ENCODE peak calls at places on chromosome 11, in six cellular contexts. F is sigmoid colon, T is PC-9, P is BJ, J is HFF-Myc, K is upper lobe of left lung. D is an unnamed sample.

GRCh38 chr11:74937696-74938475 is 11.0 kb downstream of the XRRA1 start:
- DNase-seq in F (no peak), T (no peak), P (no peak), J (no peak), K (no peak), D (no peak)

GRCh38 chr11:118241191-118242098 is 10.7 kb downstream of the MPZL3 start:
- DNase-seq in F (no peak), T (peak; percentile 60), P (no peak), J (no peak), K (peak; percentile 66), D (no peak)

GRCh38 chr11:14446701-14447169 is 52.9 kb downstream of the COPB1 start:
- DNase-seq in F (no peak), T (no peak), P (peak; percentile 76), J (no peak), K (no peak), D (no peak)

GRCh38 chr11:69220581-69221051 is 64.9 kb downstream of the SMIM38 start:
- DNase-seq in F (peak; percentile 54), T (no peak), P (no peak), J (no peak), K (no peak), D (peak; percentile 61)

GRCh38 chr11:90321018-90321417 is 98.2 kb upstream of the CHORDC1 start:
- DNase-seq in F (no peak), T (no peak), P (no peak), J (no peak), K (no peak), D (no peak)

GRCh38 chr11:17413414-17414316 is 25.2 kb upstream of the KCNJ11 start:
- DNase-seq in F (no peak), T (no peak), P (no peak), J (no peak), K (peak; percentile 74), D (no peak)

GRCh38 chr11:97772696-97773095 is 1248.1 kb upstream of the CNTN5 start:
- DNase-seq in F (no peak), T (no peak), P (no peak), J (no peak), K (no peak), D (no peak)

GRCh38 chr11:118635237-118635591 is 27.8 kb downstream of the PHLDB1 start:
- DNase-seq in F (no peak), T (no peak), P (no peak), J (no peak), K (peak; percentile 56), D (no peak)

GRCh38 chr11:85539029-85539689 is 88.0 kb downstream of the DLG2 start:
- DNase-seq in F (no peak), T (no peak), P (no peak), J (no peak), K (no peak), D (no peak)

GRCh38 chr11:95245038-95245437 is 14.0 kb upstream of the SESN3 start:
- DNase-seq in F (no peak), T (no peak), P (no peak), J (no peak), K (no peak), D (no peak)

GRCh38 chr11:79296113-79296512 is 144.7 kb downstream of the TENM4 start:
- DNase-seq in F (no peak), T (no peak), P (no peak), J (no peak), K (no peak), D (no peak)

GRCh38 chr11:134822930-134823329 is 410.9 kb upstream of the B3GAT1 start:
- DNase-seq in F (no peak), T (no peak), P (no peak), J (no peak), K (no peak), D (no peak)

GRCh38 chr11:3049430-3050243 is 7.6 kb downstream of the CARS1 start:
- DNase-seq in F (peak; percentile 94), T (peak; percentile 76), P (peak; percentile 78), J (peak; percentile 87), K (peak; percentile 69), D (no peak)
- TF ChIP-seq CTCF in F (peak; percentile 12), T (no peak), P (peak; percentile 45), J (peak; percentile 29), K (no peak), D (no peak)

GRCh38 chr11:70511345-70511744 is 113.0 kb downstream of the CTTN start:
- DNase-seq in F (no peak), T (no peak), P (no peak), J (no peak), K (no peak), D (no peak)
- TF ChIP-seq CTCF in F (no peak), T (peak; percentile 51), P (no peak), J (no peak), K (no peak), D (peak; percentile 53)

GRCh38 chr11:340539-341512 is 20.2 kb upstream of the IFITM3 start:
- DNase-seq in F (no peak), T (no peak), P (no peak), J (no peak), K (no peak), D (no peak)

GRCh38 chr11:336666-337002 is 16.0 kb upstream of the IFITM3 start:
- DNase-seq in F (peak; percentile 11), T (no peak), P (no peak), J (no peak), K (no peak), D (no peak)

GRCh38 chr11:342328-342727 is 21.7 kb upstream of the IFITM3 start:
- DNase-seq in F (peak; percentile 10), T (no peak), P (no peak), J (no peak), K (no peak), D (no peak)

GRCh38 chr11:337711-338110 is 17.1 kb upstream of the IFITM3 start:
- DNase-seq in F (peak; percentile 38), T (no peak), P (no peak), J (no peak), K (no peak), D (no peak)

DNA sequence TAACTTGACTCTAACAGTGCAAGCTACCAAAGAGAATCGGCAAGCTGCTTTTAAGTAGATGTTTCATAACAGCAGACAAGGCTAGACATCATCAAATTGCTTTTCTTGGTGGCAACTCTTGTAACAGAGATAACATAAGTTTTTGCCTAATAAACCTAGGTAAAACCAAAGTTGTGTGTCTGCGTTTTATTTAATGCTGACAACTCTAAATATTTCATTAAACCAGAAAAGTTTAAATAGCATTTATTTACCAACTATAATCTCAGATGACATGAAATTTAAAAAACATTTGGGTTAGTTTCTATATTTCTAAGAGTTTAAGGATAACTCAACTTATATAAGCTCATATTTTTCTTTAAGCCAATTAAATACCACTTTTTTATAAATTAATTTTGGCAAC is 19.3 kb upstream of the IFITM3 start:
- DNase-seq in F (no peak), T (no peak), P (no peak), J (no peak), K (no peak), D (no peak)
- TF ChIP-seq CTCF in F (no peak), T (no peak), P (no peak), J (no peak), K (no peak), D (no peak)

GRCh38 chr11:102661040-102661439 is 35.9 kb upstream of the MMP20 start:
- DNase-seq in F (no peak), T (no peak), P (no peak), J (no peak), K (no peak), D (no peak)

GRCh38 chr11:102666331-102666957 is 39.1 kb downstream of the MMP27 start:
- DNase-seq in F (no peak), T (peak; percentile 22), P (no peak), J (no peak), K (no peak), D (no peak)

GRCh38 chr11:102669664-102670063 is 35.9 kb downstream of the MMP27 start:
- DNase-seq in F (no peak), T (no peak), P (no peak), J (no peak), K (no peak), D (no peak)

GRCh38 chr11:102662607-102663006 is 37.5 kb upstream of the MMP20 start:
- DNase-seq in F (no peak), T (no peak), P (no peak), J (no peak), K (no peak), D (no peak)

DNA sequence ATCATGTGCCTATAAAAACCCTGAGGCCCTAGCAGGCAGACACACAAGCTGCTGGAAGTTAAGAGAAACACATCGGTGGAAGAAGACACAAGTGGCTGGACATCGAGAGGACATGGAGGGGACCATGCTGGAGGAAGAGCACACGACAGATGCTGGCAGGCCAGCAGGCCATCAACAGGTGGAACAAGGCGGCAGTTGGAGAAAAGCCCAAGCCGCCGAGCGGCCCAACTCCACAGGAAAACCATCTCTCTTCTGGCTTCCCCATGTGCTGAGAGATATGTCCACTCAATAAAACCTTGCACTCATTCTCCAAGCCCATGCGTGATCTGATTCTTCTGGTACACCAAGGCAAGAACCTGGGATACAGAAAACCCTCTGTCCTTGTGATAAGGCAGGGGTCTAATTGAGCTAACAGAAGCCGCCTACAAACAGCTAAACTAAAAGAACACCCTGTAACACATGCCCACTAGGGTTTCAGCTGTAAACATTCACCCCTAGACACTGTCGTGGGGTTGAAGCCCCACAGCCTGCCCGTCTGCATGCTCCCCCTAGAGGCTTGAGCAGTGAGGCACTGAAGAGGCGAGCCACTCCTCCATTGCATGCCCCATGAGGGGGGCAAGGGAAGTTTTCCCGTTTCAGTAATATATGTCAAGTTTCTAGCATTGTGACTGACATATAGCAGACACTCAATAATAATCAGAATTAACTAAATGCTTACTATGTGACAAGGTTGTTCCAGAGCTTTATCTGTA is 39.0 kb upstream of the MMP20 start:
- DNase-seq in F (no peak), T (no peak), P (no peak), J (no peak), K (no peak), D (no peak)
- TF ChIP-seq CTCF in F (no peak), T (peak; percentile 27), P (peak; percentile 48), J (peak; percentile 28), K (no peak), D (peak; percentile 32)